ENCODE peak calls at places on chromosomes 5 and 9, in ten cellular contexts. S is spleen; E is NCI-H446; L is astrocyte of the spinal cord; W is activated CD4-positive, alpha-beta T cell treated with anti-CD3 and anti-CD28 coated beads, Interleukin-2, amount 10 ng/mL, durations not matched to agents 24 days and 14 days; P is aorta; X is T-helper 1 cell; O is T-helper 2 cell; A is Daoy; G is adrenal gland. Y is an unnamed sample.

GRCh38 chr9:96376926-96377874 is 6.3 kb downstream of the SLC35D2 start:
- DNase-seq in L (peak; percentile 67), A (peak; percentile 60), G (no peak), S (no peak), O (no peak), X (no peak), W (no peak), P (no peak), E (no peak), Y (no peak)

GRCh38 chr5:37738057-37738691 is 101.7 kb downstream of the GDNF start:
- DNase-seq in X (no peak), A (peak; percentile 86), E (peak; percentile 81), P (no peak), G (peak; percentile 33), O (no peak), S (no peak), W (peak; percentile 75), L (peak; percentile 94), Y (no peak)

GRCh38 chr9:88535932-88536324 is 950 bp downstream of the NXNL2 start:
- DNase-seq in S (peak; percentile 72), O (no peak), G (peak; percentile 35), L (no peak), W (no peak), A (peak; percentile 67), E (no peak), P (peak; percentile 85), X (no peak), Y (no peak)

GRCh38 chr5:109921735-109922395 is 232.1 kb downstream of the MAN2A1 start:
- DNase-seq in W (peak; percentile 88), S (peak; percentile 71), G (no peak), X (peak; percentile 41), A (no peak), O (no peak), P (no peak), E (no peak), L (no peak), Y (no peak)

GRCh38 chr5:76763136-76763535 is 47.2 kb downstream of the F2R start:
- DNase-seq in E (no peak), L (no peak), S (no peak), G (no peak), P (no peak), W (no peak), O (no peak), A (no peak), X (no peak), Y (no peak)

GRCh38 chr5:123790226-123790625 is 278.2 kb downstream of the CSNK1G3 start:
- DNase-seq in S (no peak), A (no peak), O (no peak), P (no peak), W (no peak), G (no peak), X (no peak), L (no peak), E (no peak), Y (no peak)

GRCh38 chr9:114276908-114277821 is 45.7 kb upstream of the ORM1 start:
- DNase-seq in G (no peak), E (no peak), P (peak; percentile 79), X (no peak), W (no peak), A (peak; percentile 93), S (peak; percentile 44), L (peak; percentile 97), O (no peak), Y (peak; percentile 79)

GRCh38 chr5:64767959-64768357 is 533 bp downstream of the SREK1IP1 start:
- DNase-seq in S (peak; percentile 70), E (peak; percentile 30), A (peak; percentile 16), X (peak; percentile 3), G (peak; percentile 8), W (no peak), O (no peak), L (peak; percentile 56), P (no peak), Y (no peak)

GRCh38 chr5:178417391-178417811 is 172.8 kb downstream of the COL23A1 start:
- DNase-seq in L (no peak), W (no peak), S (no peak), E (no peak), P (peak; percentile 27), O (no peak), G (no peak), X (no peak), A (peak; percentile 78), Y (no peak)

Y was measured in smooth muscle cell of the brain vasculature.